ENCODE peak calls at places on chromosome 15, in six cellular contexts. X is CD4-positive, alpha-beta T cell; U is activated effector memory CD4-positive, alpha-beta T cell treated with Interleukin-2 at 50 U/mL for 16 hours; J is activated CD4-positive, CD25-positive, alpha-beta regulatory T cell treated with anti-CD3 and anti-CD28 coated beads, Interleukin-2, amount 50 U/mL, for 16 hours; W is OCI-LY7; Z is ACHN. P is an unnamed sample.

GRCh38 chr15:29418931-29419330 is 149.3 kb upstream of the NSMCE3 start:
- DNase-seq in Z (no peak), J (no peak), W (no peak), X (no peak), U (no peak), P (no peak)

GRCh38 chr15:59953392-59953883 is 50.7 kb upstream of the FOXB1 start:
- DNase-seq in X (no peak), Z (no peak), W (no peak), J (no peak), U (no peak), P (no peak)

GRCh38 chr15:66588971-66589370 is 23.2 kb upstream of the LCTL start:
- DNase-seq in X (no peak), W (no peak), Z (no peak), J (no peak), U (no peak), P (no peak)

GRCh38 chr15:25565470-25566264 is 126.8 kb upstream of the UBE3A start:
- DNase-seq in Z (no peak), W (no peak), J (no peak), X (no peak), U (no peak), P (no peak)

GRCh38 chr15:75573001-75573400 is 6.1 kb downstream of the PTPN9 start:
- DNase-seq in Z (no peak), W (no peak), X (no peak), J (no peak), U (no peak), P (no peak)

GRCh38 chr15:35206060-35206675 is 121.1 kb upstream of the NANOGP8 start:
- DNase-seq in Z (peak), U (no peak), W (peak), J (no peak), X (no peak), P (no peak)

GRCh38 chr15:63858881-63859280 is 25.1 kb upstream of the HERC1 start:
- DNase-seq in U (no peak), J (no peak), W (no peak), Z (no peak), X (no peak), P (no peak)

GRCh38 chr15:66827698-66828055 is 125.6 kb downstream of the SMAD6 start:
- DNase-seq in Z (no peak), W (no peak), X (no peak), U (no peak), J (no peak), P (no peak)

GRCh38 chr15:72202801-72203506 is 5.4 kb upstream of the GRAMD2A start:
- DNase-seq in J (no peak), W (no peak), U (no peak), Z (no peak), X (no peak), P (no peak)

GRCh38 chr15:81358248-81358647 is 15.8 kb downstream of the TMC3 start:
- DNase-seq in J (no peak), W (no peak), U (no peak), Z (no peak), X (no peak), P (no peak)

GRCh38 chr15:72450805-72451204 is 23.3 kb upstream of the ARIH1 start:
- DNase-seq in Z (no peak), J (no peak), U (no peak), X (no peak), W (no peak), P (no peak)

GRCh38 chr15:92818658-92819311 is 81.3 kb upstream of the CHD2 start:
- DNase-seq in X (no peak), U (no peak), Z (no peak), W (no peak), J (no peak), P (no peak)

GRCh38 chr15:23074684-23075083 is 35.3 kb upstream of the TUBGCP5 start:
- DNase-seq in Z (no peak), W (no peak), J (no peak), X (no peak), U (no peak), P (no peak)

GRCh38 chr15:29896062-29896461 is 73.8 kb upstream of the TJP1 start:
- DNase-seq in X (no peak), W (no peak), U (no peak), J (no peak), Z (no peak), P (no peak)

GRCh38 chr15:40906101-40906946 is 12.1 kb downstream of the VPS18 start:
- DNase-seq in U (peak), X (peak), Z (peak), W (peak), J (peak), P (peak)

GRCh38 chr15:90266061-90266431 is 574 bp downstream of the NGRN start:
- DNase-seq in J (no peak), Z (peak), W (no peak), U (no peak), X (peak), P (peak)

GRCh38 chr15:66369773-66370651 is 13.5 kb upstream of the TIPIN start:
- DNase-seq in W (peak), U (no peak), Z (no peak), X (no peak), J (no peak), P (no peak)